ENCODE peak calls at places on chromosome 13, in eight cellular contexts. Q is AG04450; H is ascending aorta; G is NB4; I is brain microvascular endothelial cell; N is gastrocnemius medialis; L is CD8-positive, alpha-beta T cell; K is psoas muscle. U is an unnamed sample.

GRCh38 chr13:62194371-62194770 is 778.7 kb upstream of the PCDH20 start:
- DNase-seq in Q (no peak), H (no peak), I (no peak), N (no peak), G (no peak), L (no peak), K (no peak), U (no peak)

GRCh38 chr13:112042496-112042895 is 24.5 kb upstream of the SOX1 start:
- DNase-seq in L (no peak), Q (no peak), N (no peak), G (peak; percentile 39), I (no peak), H (no peak), K (no peak), U (no peak)

GRCh38 chr13:36453518-36453917 is 21.2 kb downstream of the CCNA1 start:
- DNase-seq in H (no peak), G (peak; percentile 81), L (no peak), N (no peak), I (no peak), Q (no peak), K (no peak), U (no peak)

GRCh38 chr13:74771964-74772363 is 637.8 kb upstream of the KLF12 start:
- DNase-seq in N (no peak), G (no peak), I (peak; percentile 57), K (no peak), L (no peak), H (no peak), Q (no peak), U (peak; percentile 83)

GRCh38 chr13:38804536-38804935 is 117.7 kb downstream of the FREM2 start:
- DNase-seq in I (no peak), Q (no peak), G (no peak), H (no peak), K (no peak), N (no peak), L (no peak), U (no peak)

GRCh38 chr13:29073762-29074161 is 253.6 kb downstream of the MTUS2 start:
- DNase-seq in N (no peak), G (no peak), L (no peak), K (no peak), I (no peak), Q (no peak), H (no peak), U (no peak)

GRCh38 chr13:23547000-23547590 is 23.1 kb upstream of the TNFRSF19 start:
- DNase-seq in Q (no peak), N (peak; percentile 45), K (peak; percentile 69), L (no peak), H (no peak), I (no peak), G (no peak), U (peak; percentile 60)

GRCh38 chr13:59877933-59878332 is 285.8 kb downstream of the DIAPH3 start:
- DNase-seq in L (no peak), H (no peak), Q (no peak), I (no peak), N (no peak), K (no peak), G (no peak), U (peak; percentile 54)

GRCh38 chr13:98672947-98673545 is 79.4 kb downstream of the SLC15A1 start:
- DNase-seq in G (peak; percentile 72), I (peak; percentile 59), L (peak; percentile 34), N (peak; percentile 86), H (peak; percentile 81), K (peak; percentile 83), Q (peak; percentile 52), U (peak; percentile 50)

GRCh38 chr13:30181856-30182651 is 125.3 kb downstream of the KATNAL1 start:
- DNase-seq in N (no peak), Q (no peak), H (no peak), L (no peak), G (peak; percentile 31), K (no peak), I (no peak), U (no peak)

GRCh38 chr13:48624858-48625257 is 28.9 kb upstream of the CYSLTR2 start:
- DNase-seq in G (peak; percentile 59), L (no peak), N (no peak), I (peak; percentile 29), K (no peak), H (no peak), Q (no peak), U (peak; percentile 2)

GRCh38 chr13:25725104-25725503 is 326.7 kb downstream of the SHISA2 start:
- DNase-seq in Q (no peak), L (no peak), K (no peak), N (no peak), G (peak; percentile 4), H (no peak), I (no peak), U (no peak)

GRCh38 chr13:25729201-25729600 is 322.6 kb downstream of the SHISA2 start:
- DNase-seq in H (no peak), Q (no peak), K (no peak), L (no peak), G (no peak), I (no peak), N (no peak), U (no peak)

GRCh38 chr13:25731037-25731436 is 320.8 kb downstream of the SHISA2 start:
- DNase-seq in G (no peak), L (no peak), Q (no peak), K (no peak), N (no peak), I (no peak), H (no peak), U (no peak)

GRCh38 chr13:25727250-25727649 is 324.6 kb downstream of the SHISA2 start:
- DNase-seq in N (no peak), L (no peak), G (no peak), H (no peak), Q (no peak), I (no peak), K (no peak), U (no peak)

DNA sequence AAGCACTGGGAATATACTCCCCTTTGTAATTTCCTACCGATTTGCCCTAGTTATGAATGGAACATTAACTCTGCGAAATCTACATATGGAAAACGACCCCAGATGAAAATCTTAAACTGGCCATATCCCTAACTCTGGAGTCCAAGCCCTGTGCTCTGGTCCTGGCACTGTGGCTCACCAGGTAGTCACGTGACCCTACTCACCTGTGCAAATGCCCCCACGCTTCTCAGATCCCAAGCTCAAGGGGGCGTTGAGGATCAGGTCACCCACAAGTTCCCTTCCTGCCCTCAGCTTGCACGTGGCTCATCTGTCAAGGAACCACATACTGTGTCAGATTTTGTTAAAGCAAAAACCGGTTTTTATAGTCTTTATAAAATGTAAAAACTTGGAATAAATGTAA is 324.0 kb downstream of the SHISA2 start:
- DNase-seq in I (no peak), N (no peak), H (no peak), G (no peak), Q (no peak), L (no peak), K (no peak), U (no peak)
- H3K4me3 ChIP-seq in I (no peak overlapping the region), N (no peak overlapping the region), H (no peak overlapping the region), G (no peak overlapping the region), Q (no peak overlapping the region), L (no peak overlapping the region), K (no peak overlapping the region), U (no peak overlapping the region)

DNA sequence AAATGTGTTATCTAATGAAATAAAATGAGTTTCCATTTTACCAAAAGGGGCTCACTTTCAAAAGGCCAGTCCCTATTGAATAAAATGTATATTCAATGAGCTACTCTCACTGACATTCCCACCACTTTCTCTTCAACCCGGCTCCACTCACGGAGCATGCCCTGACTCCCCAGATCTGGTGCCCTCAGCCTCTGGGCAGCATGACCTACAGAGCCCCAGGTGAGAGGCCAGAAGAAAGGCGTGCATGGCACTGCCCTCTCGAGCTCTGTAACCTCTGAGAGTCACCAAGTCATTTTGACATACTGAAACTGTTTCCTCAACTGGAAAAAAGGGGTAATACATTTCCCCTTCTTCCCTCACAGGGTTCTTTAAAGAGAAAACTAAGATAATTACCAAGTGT is 25.2 kb upstream of the SIAH3 start:
- DNase-seq in I (no peak), K (no peak), N (no peak), Q (no peak), L (no peak), H (no peak), G (no peak), U (no peak)
- TF ChIP-seq CTCF in I (no peak), K (no peak), N (no peak), Q (no peak), L (no peak), H (no peak), G (no peak), U (no peak)

GRCh38 chr13:110470272-110471009 is 91.1 kb downstream of the RAB20 start:
- DNase-seq in N (no peak), K (peak; percentile 38), I (no peak), H (no peak), L (no peak), G (no peak), Q (no peak), U (no peak)
- H3K4me3 ChIP-seq in N (no peak overlapping the region), K (no peak overlapping the region), I (no peak overlapping the region), H (no peak overlapping the region), L (no peak overlapping the region), G (no peak overlapping the region), Q (no peak overlapping the region), U (no peak overlapping the region)

GRCh38 chr13:102913924-102914628 is 68.2 kb downstream of the ERCC5 start:
- DNase-seq in L (no peak), H (no peak), K (no peak), Q (no peak), I (no peak), N (no peak), G (no peak), U (peak; percentile 76)
- TF ChIP-seq CTCF in L (no peak), H (no peak), K (no peak), Q (no peak), I (no peak), N (no peak), G (no peak), U (no peak)

DNA sequence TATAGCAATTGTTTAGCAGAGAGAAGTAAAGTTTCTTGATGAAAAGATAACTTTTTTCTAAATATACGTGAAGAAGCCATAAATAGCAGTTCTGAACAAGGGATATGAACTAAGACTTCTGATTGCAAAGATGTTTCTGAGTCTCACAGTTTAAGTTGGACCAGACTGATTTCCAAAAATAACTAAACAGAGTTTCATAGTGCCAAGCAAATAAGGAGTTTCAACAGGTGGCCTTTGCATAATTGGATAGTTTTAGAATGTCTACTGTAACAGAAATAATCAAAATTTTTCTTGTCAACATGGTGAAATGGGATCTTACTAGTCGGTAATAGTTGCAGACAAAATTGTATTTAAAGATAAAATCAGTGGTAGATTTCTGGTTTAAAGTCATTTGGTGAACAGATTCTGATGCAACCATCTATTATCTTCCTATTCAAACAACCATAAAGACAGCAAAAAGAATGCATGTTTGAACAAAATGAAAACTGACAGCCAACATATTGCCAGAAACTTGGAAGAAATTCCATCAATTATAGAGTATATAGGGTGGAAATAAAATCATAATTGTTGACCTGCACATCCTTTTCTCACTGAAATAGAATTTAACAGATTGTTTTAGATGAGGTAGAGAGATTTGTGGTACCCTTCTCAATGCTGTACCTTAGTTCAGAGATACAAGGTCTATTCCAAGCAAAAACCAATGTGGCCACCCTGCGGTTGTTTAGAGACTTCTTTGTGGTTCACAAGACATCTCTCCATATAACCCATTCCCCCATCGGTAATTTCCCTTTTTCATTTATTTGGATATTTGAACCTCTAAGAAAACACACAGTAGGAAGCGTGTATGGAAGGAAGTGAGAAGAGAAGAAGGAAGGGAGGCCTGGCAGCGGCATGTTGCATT is 275.3 kb downstream of the COG6 start:
- DNase-seq in L (no peak), H (no peak), K (no peak), G (no peak), Q (no peak), I (no peak), N (no peak), U (no peak)
- H3K4me3 ChIP-seq in L (no peak overlapping the region), H (no peak overlapping the region), K (no peak overlapping the region), G (no peak overlapping the region), Q (no peak overlapping the region), I (no peak overlapping the region), N (no peak overlapping the region), U (no peak overlapping the region)

GRCh38 chr13:84910423-84910822 is 888.8 kb downstream of the SLITRK6 start:
- DNase-seq in K (no peak), Q (no peak), H (no peak), N (no peak), L (no peak), G (no peak), I (no peak), U (peak; percentile 5)
- TF ChIP-seq CTCF in K (no peak), Q (no peak), H (no peak), N (no peak), L (no peak), G (no peak), I (no peak), U (no peak)

U was measured in foreskin fibroblast.